ENCODE peak calls at places on chromosome 1, in seven cellular contexts. L is neuronal stem cell, J is astrocyte of the spinal cord, H is heart right ventricle, G is stomach, W is cardiac fibroblast, B is transverse colon. V is an unnamed sample.

GRCh38 chr1:154572433-154573167 is 5.0 kb downstream of the CHRNB2 start:
- DNase-seq in L (no peak), J (no peak), H (no peak), G (no peak), W (no peak), B (no peak), V (no peak)

GRCh38 chr1:115183158-115183557 is 93.9 kb upstream of the TSPAN2 start:
- DNase-seq in L (no peak), J (no peak), H (no peak), G (no peak), W (no peak), B (no peak), V (no peak)

GRCh38 chr1:29719253-29719652 is 482.9 kb downstream of the PTPRU start:
- DNase-seq in L (no peak), J (peak), H (no peak), G (no peak), W (peak), B (no peak), V (no peak)

GRCh38 chr1:184836081-184836480 is 81.4 kb upstream of the EDEM3 start:
- DNase-seq in L (no peak), J (no peak), H (no peak), G (no peak), W (no peak), B (no peak), V (no peak)

GRCh38 chr1:42214447-42214871 is 49.9 kb upstream of the GUCA2A start:
- DNase-seq in L (no peak), J (peak), H (no peak), G (peak), W (peak), B (peak), V (peak)

GRCh38 chr1:218361298-218362065 is 16.3 kb downstream of the TGFB2 start:
- DNase-seq in L (no peak), J (peak), H (no peak), G (no peak), W (peak), B (no peak), V (peak)

GRCh38 chr1:202760589-202760988 is 47.6 kb downstream of the KDM5B start:
- DNase-seq in L (no peak), J (no peak), H (no peak), G (no peak), W (peak), B (no peak), V (no peak)

GRCh38 chr1:8040586-8040985 is 14.5 kb upstream of the ERRFI1 start:
- DNase-seq in L (no peak), J (peak), H (peak), G (peak), W (peak), B (peak), V (peak)

GRCh38 chr1:31567956-31568570 is 8.3 kb upstream of the TINAGL1 start:
- DNase-seq in L (no peak), J (no peak), H (no peak), G (no peak), W (no peak), B (no peak), V (no peak)

GRCh38 chr1:79847715-79848114 is 841.2 kb upstream of the ADGRL4 start:
- DNase-seq in L (no peak), J (no peak), H (no peak), G (no peak), W (peak), B (no peak), V (peak)

GRCh38 chr1:24324903-24325302 is 5.7 kb downstream of the GRHL3 start:
- DNase-seq in L (no peak), J (no peak), H (no peak), G (no peak), W (no peak), B (no peak), V (no peak)

GRCh38 chr1:172658871-172659453 is at the start of gene FASLG:
- DNase-seq in L (no peak), J (no peak), H (no peak), G (no peak), W (no peak), B (no peak), V (no peak)

GRCh38 chr1:74053407-74053806 is 144.6 kb downstream of the LRRIQ3 start:
- DNase-seq in L (no peak), J (peak), H (no peak), G (no peak), W (no peak), B (no peak), V (no peak)

GRCh38 chr1:61754545-61754944 is 12.3 kb downstream of the PATJ start:
- DNase-seq in L (no peak), J (no peak), H (no peak), G (no peak), W (no peak), B (no peak), V (no peak)

GRCh38 chr1:166950156-166950555 is 25.2 kb downstream of the ILDR2 start:
- DNase-seq in L (peak), J (no peak), H (no peak), G (no peak), W (no peak), B (no peak), V (no peak)

GRCh38 chr1:48940946-48941732 is 164.4 kb upstream of the BEND5 start:
- DNase-seq in L (no peak), J (no peak), H (no peak), G (no peak), W (no peak), B (no peak), V (no peak)

GRCh38 chr1:119808972-119809550 is 2.2 kb downstream of the REG4 start:
- DNase-seq in L (peak), J (peak), H (peak), G (peak), W (peak), B (peak), V (peak)

GRCh38 chr1:223248787-223249175 is 105.7 kb upstream of the TLR5 start:
- DNase-seq in L (no peak), J (no peak), H (no peak), G (peak), W (no peak), B (no peak), V (no peak)

GRCh38 chr1:202355944-202356553 is 7.5 kb downstream of the PPP1R12B start:
- DNase-seq in L (no peak), J (no peak), H (no peak), G (no peak), W (no peak), B (no peak), V (no peak)

GRCh38 chr1:58884706-58885661 is 101.1 kb upstream of the JUN start:
- DNase-seq in L (no peak), J (no peak), H (no peak), G (peak), W (peak), B (peak), V (no peak)

GRCh38 chr1:69776555-69776954 is 208.8 kb downstream of the LRRC7 start:
- DNase-seq in L (no peak), J (no peak), H (no peak), G (no peak), W (no peak), B (no peak), V (no peak)

GRCh38 chr1:228279722-228280105 is 71.9 kb downstream of the OBSCN start:
- DNase-seq in L (no peak), J (no peak), H (no peak), G (no peak), W (no peak), B (peak), V (no peak)

GRCh38 chr1:32695098-32695904 is 7.3 kb downstream of the SYNC start:
- DNase-seq in L (no peak), J (peak), H (peak), G (peak), W (peak), B (peak), V (no peak)

GRCh38 chr1:106721779-106722178 is 334.7 kb upstream of the PRMT6 start:
- DNase-seq in L (no peak), J (no peak), H (no peak), G (no peak), W (no peak), B (no peak), V (no peak)

GRCh38 chr1:117389284-117389683 is 22.0 kb downstream of the MAN1A2 start:
- DNase-seq in L (no peak), J (no peak), H (no peak), G (no peak), W (no peak), B (no peak), V (no peak)

GRCh38 chr1:94855307-94855700 is 35.1 kb downstream of the SLC44A3 start:
- DNase-seq in L (no peak), J (no peak), H (no peak), G (no peak), W (no peak), B (no peak), V (no peak)

GRCh38 chr1:151908228-151908691 is 1.1 kb downstream of the THEM4 start:
- DNase-seq in L (no peak), J (no peak), H (no peak), G (no peak), W (peak), B (no peak), V (peak)

GRCh38 chr1:53593758-53594380 is 134.7 kb downstream of the DMRTB1 start:
- DNase-seq in L (peak), J (no peak), H (no peak), G (peak), W (no peak), B (peak), V (no peak)

GRCh38 chr1:31625561-31626272 is 8.2 kb downstream of the HCRTR1 start:
- DNase-seq in L (no peak), J (peak), H (no peak), G (no peak), W (peak), B (no peak), V (no peak)

GRCh38 chr1:89390707-89391106 is 26.8 kb downstream of the GBP6 start:
- DNase-seq in L (no peak), J (no peak), H (no peak), G (no peak), W (no peak), B (no peak), V (no peak)

GRCh38 chr1:2583871-2584341 is 2.7 kb upstream of the PRXL2B start:
- DNase-seq in L (no peak), J (no peak), H (no peak), G (no peak), W (no peak), B (peak), V (no peak)

GRCh38 chr1:48767957-48768510 is 8.7 kb downstream of the BEND5 start:
- DNase-seq in L (no peak), J (peak), H (no peak), G (no peak), W (no peak), B (no peak), V (no peak)

GRCh38 chr1:34681481-34682451 is 73.1 kb upstream of the GJB5 start:
- DNase-seq in L (peak), J (peak), H (no peak), G (peak), W (peak), B (peak), V (peak)

GRCh38 chr1:7046314-7046713 is 261.1 kb downstream of the CAMTA1 start:
- DNase-seq in L (peak), J (peak), H (peak), G (peak), W (peak), B (no peak), V (peak)

GRCh38 chr1:91750398-91750996 is 135.5 kb downstream of the TGFBR3 start:
- DNase-seq in L (no peak), J (peak), H (no peak), G (no peak), W (peak), B (no peak), V (no peak)

GRCh38 chr1:167522246-167522645 is 3.9 kb upstream of the CD247 start:
- DNase-seq in L (no peak), J (peak), H (no peak), G (no peak), W (peak), B (no peak), V (no peak)

GRCh38 chr1:159171688-159172501 is 480 bp downstream of the CADM3 start:
- DNase-seq in L (peak), J (no peak), H (peak), G (no peak), W (no peak), B (no peak), V (no peak)
- H3K4me3 ChIP-seq in L (peak), J (no peak), H (peak), G (peak), W (peak), B (no peak), V (no peak)

GRCh38 chr1:15762546-15762945 is 4.0 kb downstream of the FBLIM1 start:
- DNase-seq in L (no peak), J (no peak), H (no peak), G (no peak), W (no peak), B (no peak), V (peak)
- H3K4me3 ChIP-seq in L (no peak), J (no peak), H (no peak), G (no peak), W (no peak), B (no peak), V (no peak)

DNA sequence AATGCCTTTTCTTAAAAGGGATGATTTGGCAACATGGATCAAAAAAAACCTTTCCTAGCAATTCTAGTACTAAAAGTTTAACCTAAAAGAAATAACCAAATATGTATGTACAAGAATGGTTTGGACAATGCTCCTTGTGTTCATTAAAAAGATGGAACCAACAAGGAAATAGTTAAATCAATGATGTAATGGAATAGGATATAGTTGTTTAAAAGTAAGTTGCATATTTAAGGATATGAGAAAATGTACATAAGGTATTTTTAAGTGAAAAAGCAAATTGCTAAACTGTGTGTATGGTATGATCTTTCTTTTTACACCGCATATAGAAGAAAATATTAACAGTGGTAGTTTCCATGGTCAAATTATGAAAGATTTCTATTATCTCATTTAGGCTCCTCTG is 12.1 kb downstream of the SLC30A10 start:
- DNase-seq in L (no peak), J (no peak), H (no peak), G (no peak), W (no peak), B (no peak), V (no peak)
- H3K4me3 ChIP-seq in L (no peak), J (no peak), H (no peak), G (no peak), W (no peak), B (no peak), V (no peak)

GRCh38 chr1:37999434-38000232 is 5.7 kb downstream of the FHL3 start:
- DNase-seq in L (no peak), J (peak), H (peak), G (no peak), W (peak), B (no peak), V (no peak)

GRCh38 chr1:37998913-37999433 is 6.3 kb downstream of the FHL3 start:
- DNase-seq in L (no peak), J (no peak), H (no peak), G (no peak), W (no peak), B (no peak), V (no peak)

GRCh38 chr1:38000233-38000528 is 5.1 kb downstream of the FHL3 start:
- DNase-seq in L (no peak), J (no peak), H (no peak), G (no peak), W (no peak), B (no peak), V (no peak)

GRCh38 chr1:37997256-37998088 is 7.7 kb upstream of the SF3A3 start:
- DNase-seq in L (no peak), J (no peak), H (no peak), G (no peak), W (no peak), B (no peak), V (no peak)

DNA sequence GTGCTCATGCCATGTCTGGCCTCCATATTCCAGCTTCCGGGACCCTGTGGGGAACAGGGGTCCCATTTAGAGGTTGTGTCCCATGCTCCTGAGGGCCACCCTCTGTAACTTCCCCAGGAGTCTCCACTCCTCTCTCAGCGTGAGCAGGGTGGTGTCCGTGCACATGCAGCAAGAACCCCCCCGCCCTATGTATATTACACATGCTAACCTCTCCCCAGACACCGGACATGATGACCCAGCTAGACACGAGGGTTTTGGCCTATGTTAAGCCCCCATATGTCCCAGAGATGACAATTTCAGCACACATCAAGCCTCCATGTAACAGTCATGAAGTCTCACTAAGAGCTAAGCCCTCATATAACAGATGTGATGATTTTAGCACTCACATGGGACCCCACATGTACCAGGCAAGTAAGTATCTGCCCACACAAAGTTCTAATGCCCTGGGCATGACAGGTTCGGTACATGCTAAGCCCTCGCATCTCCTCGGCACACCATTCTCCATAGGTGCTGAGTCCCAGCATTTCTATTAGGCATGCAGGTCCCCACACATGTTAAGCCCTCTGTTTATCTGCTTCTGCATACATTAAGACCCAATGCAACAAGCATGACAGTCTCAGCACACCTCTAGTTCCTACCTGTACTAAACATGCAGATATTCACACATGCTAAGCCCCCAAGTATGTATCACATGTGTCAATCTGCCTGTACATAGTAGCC is 7.1 kb downstream of the FHL3 start:
- DNase-seq in L (no peak), J (no peak), H (no peak), G (no peak), W (no peak), B (no peak), V (no peak)
- H3K4me3 ChIP-seq in L (no peak), J (no peak), H (no peak), G (no peak), W (no peak), B (no peak), V (no peak)

DNA sequence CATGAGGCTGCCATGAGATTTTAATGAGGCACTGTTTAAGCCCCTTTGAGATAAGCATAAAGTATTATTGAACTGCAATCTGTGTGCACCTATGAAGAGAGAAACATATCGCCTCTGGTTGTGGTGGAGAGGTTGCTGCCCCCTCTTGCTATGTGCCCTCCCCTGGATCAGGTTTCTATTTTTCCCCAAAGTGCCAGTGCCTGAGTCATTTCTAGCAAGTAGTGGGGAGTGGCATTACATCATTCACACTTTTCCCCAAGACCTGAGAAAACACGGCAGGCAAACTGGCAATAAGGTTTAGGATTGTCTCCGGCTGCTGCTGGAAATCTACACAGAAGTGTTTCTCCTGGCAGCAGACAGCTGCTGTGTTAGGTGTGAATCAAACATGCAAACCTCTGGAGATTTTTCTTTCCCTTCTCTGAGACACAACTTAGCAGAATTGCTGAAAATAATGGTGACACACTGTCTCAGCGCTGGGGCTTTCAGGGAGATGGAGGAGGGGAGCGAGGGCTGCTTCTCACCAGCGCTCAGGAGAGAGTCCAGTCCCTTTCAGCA is 13.6 kb upstream of the RGS16 start:
- DNase-seq in L (no peak), J (peak), H (no peak), G (no peak), W (peak), B (no peak), V (no peak)
- H3K4me3 ChIP-seq in L (no peak), J (no peak), H (no peak), G (no peak), W (no peak), B (no peak), V (no peak)

GRCh38 chr1:78619446-78619802 is 824 bp upstream of the IFI44L start:
- DNase-seq in L (no peak), J (no peak), H (no peak), G (no peak), W (no peak), B (no peak), V (no peak)
- H3K4me3 ChIP-seq in L (no peak), J (peak), H (no peak), G (peak), W (peak), B (no peak), V (no peak)

GRCh38 chr1:169708633-169709032 is 2.8 kb downstream of the SELL start:
- DNase-seq in L (no peak), J (no peak), H (no peak), G (no peak), W (no peak), B (no peak), V (no peak)
- H3K4me3 ChIP-seq in L (no peak), J (no peak), H (no peak), G (no peak), W (no peak), B (no peak), V (no peak)

GRCh38 chr1:40141878-40142535 is 19.2 kb upstream of the RLF start:
- DNase-seq in L (no peak), J (no peak), H (no peak), G (no peak), W (no peak), B (no peak), V (no peak)

GRCh38 chr1:40143891-40144575 is 17.2 kb upstream of the RLF start:
- DNase-seq in L (peak), J (peak), H (no peak), G (peak), W (peak), B (peak), V (peak)

DNA sequence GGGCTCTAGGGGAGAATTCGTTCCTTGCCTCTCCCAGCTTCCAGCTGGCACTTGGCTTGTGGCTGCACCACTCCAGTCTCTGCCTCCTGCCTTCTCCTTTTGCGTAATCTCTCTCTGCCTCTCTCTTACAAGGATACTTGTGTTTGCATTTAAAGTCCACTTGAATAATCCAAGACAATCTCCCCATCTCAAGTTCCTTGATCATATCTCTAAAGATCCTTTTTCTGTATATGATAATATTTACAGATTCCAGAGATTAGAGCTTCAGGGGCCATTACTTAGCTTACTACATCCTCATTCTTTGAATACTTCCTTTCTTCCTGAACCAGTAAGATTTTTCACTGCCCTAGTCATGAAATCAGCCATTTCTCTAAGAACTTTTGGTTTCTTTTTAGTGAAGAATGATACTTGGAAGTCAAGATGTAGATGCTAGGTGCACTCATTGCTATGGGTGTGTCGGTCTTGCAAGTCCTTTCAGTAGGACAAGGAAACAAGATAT is 20.9 kb upstream of the RLF start:
- DNase-seq in L (no peak), J (no peak), H (no peak), G (no peak), W (peak), B (no peak), V (no peak)
- H3K4me3 ChIP-seq in L (no peak), J (no peak), H (no peak), G (no peak), W (no peak), B (no peak), V (no peak)